ENCODE peak calls at places on chromosomes 16 and 17, in six cellular contexts. P is CD8-positive, alpha-beta memory T cell; E is anterior cingulate cortex; N is progenitor cell of endocrine pancreas; O is foreskin fibroblast; V is right cardiac atrium. Y is an unnamed sample.

GRCh38 chr17:2222901-2223616 is 80.5 kb downstream of the SMG6 start:
- DNase-seq in P (peak), E (no peak), N (no peak), O (peak), V (peak), Y (peak)

GRCh38 chr16:54931041-54931756 is 534 bp downstream of the IRX5 start:
- DNase-seq in P (no peak), E (no peak), N (peak), O (peak), V (peak), Y (peak)

GRCh38 chr16:23434380-23434779 is 18.6 kb downstream of the COG7 start:
- DNase-seq in P (no peak), E (no peak), N (no peak), O (peak), V (no peak), Y (no peak)

GRCh38 chr17:78356163-78356713 is 3.6 kb downstream of the SOCS3 start:
- DNase-seq in P (peak), E (no peak), N (no peak), O (peak), V (peak), Y (peak)

GRCh38 chr17:49438439-49438861 is 23.8 kb upstream of the PHB1 start:
- DNase-seq in P (no peak), E (no peak), N (no peak), O (no peak), V (no peak), Y (no peak)

GRCh38 chr16:53893731-53894435 is 189.9 kb downstream of the FTO start:
- DNase-seq in P (no peak), E (no peak), N (no peak), O (peak), V (no peak), Y (no peak)

GRCh38 chr16:13643412-13643811 is 276.5 kb upstream of the ERCC4 start:
- DNase-seq in P (no peak), E (no peak), N (no peak), O (no peak), V (no peak), Y (no peak)

GRCh38 chr17:64707077-64707591 is 45.0 kb upstream of the SMURF2 start:
- DNase-seq in P (no peak), E (no peak), N (no peak), O (peak), V (peak), Y (peak)

GRCh38 chr16:86881118-86881510 is 302.8 kb downstream of the FOXL1 start:
- DNase-seq in P (no peak), E (no peak), N (no peak), O (no peak), V (no peak), Y (no peak)

GRCh38 chr16:4465977-4466779 is 8.2 kb downstream of the NMRAL1 start:
- DNase-seq in P (peak), E (no peak), N (no peak), O (no peak), V (peak), Y (no peak)

GRCh38 chr17:41917192-41917591 is 1.6 kb downstream of the ACLY start:
- DNase-seq in P (no peak), E (no peak), N (no peak), O (peak), V (peak), Y (no peak)

GRCh38 chr17:38701504-38702165 is 3.4 kb upstream of the MLLT6 start:
- DNase-seq in P (peak), E (no peak), N (no peak), O (peak), V (no peak), Y (no peak)

GRCh38 chr16:66134875-66135274 is 231.6 kb upstream of the CDH5 start:
- DNase-seq in P (no peak), E (no peak), N (no peak), O (no peak), V (no peak), Y (no peak)

GRCh38 chr16:69566437-69567030 is 768 bp downstream of the NFAT5 start:
- DNase-seq in P (peak), E (no peak), N (peak), O (peak), V (peak), Y (no peak)

GRCh38 chr17:59848778-59849177 is 44.0 kb downstream of the TUBD1 start:
- DNase-seq in P (no peak), E (no peak), N (no peak), O (peak), V (peak), Y (no peak)

GRCh38 chr16:2692251-2692947 is 10.1 kb downstream of the KCTD5 start:
- DNase-seq in P (no peak), E (peak), N (no peak), O (no peak), V (peak), Y (no peak)

GRCh38 chr17:19727466-19728113 is 11.2 kb upstream of the SLC47A2 start:
- DNase-seq in P (peak), E (peak), N (no peak), O (peak), V (peak), Y (no peak)

GRCh38 chr16:82753821-82754220 is 127.1 kb downstream of the CDH13 start:
- DNase-seq in P (no peak), E (no peak), N (no peak), O (peak), V (no peak), Y (peak)

GRCh38 chr17:69764137-69764536 is 310.9 kb upstream of the KCNJ16 start:
- DNase-seq in P (no peak), E (no peak), N (no peak), O (peak), V (no peak), Y (no peak)

GRCh38 chr16:19856120-19856519 is 28.5 kb downstream of the GPRC5B start:
- DNase-seq in P (no peak), E (no peak), N (no peak), O (no peak), V (no peak), Y (no peak)

GRCh38 chr17:259341-259976 is 78.0 kb upstream of the DOC2B start:
- DNase-seq in P (peak), E (no peak), N (no peak), O (no peak), V (no peak), Y (no peak)

GRCh38 chr16:2180962-2181923 is 15.2 kb downstream of the CASKIN1 start:
- DNase-seq in P (no peak), E (no peak), N (no peak), O (no peak), V (no peak), Y (no peak)

GRCh38 chr16:86072328-86073102 is 173.6 kb downstream of the IRF8 start:
- DNase-seq in P (peak), E (peak), N (peak), O (peak), V (peak), Y (peak)

GRCh38 chr16:56673916-56674315 is 4.3 kb downstream of the MT1H start:
- DNase-seq in P (no peak), E (no peak), N (no peak), O (peak), V (no peak), Y (no peak)

GRCh38 chr16:27253526-27253930 is 15.0 kb downstream of the NSMCE1 start:
- DNase-seq in P (no peak), E (no peak), N (no peak), O (peak), V (no peak), Y (peak)

GRCh38 chr16:72819345-72819744 is 228.6 kb downstream of the ZFHX3 start:
- DNase-seq in P (no peak), E (no peak), N (no peak), O (peak), V (no peak), Y (peak)

GRCh38 chr17:81515530-81516041 is 3.0 kb upstream of the ACTG1 start:
- DNase-seq in P (peak), E (no peak), N (peak), O (no peak), V (peak), Y (no peak)

GRCh38 chr17:82864721-82865240 is 25.0 kb upstream of the ZNF750 start:
- DNase-seq in P (no peak), E (no peak), N (no peak), O (no peak), V (peak), Y (no peak)

GRCh38 chr17:33983824-33984574 is 271.1 kb upstream of the CCL2 start:
- DNase-seq in P (no peak), E (no peak), N (no peak), O (no peak), V (no peak), Y (no peak)

GRCh38 chr17:72618018-72618509 is 474.4 kb downstream of the SLC39A11 start:
- DNase-seq in P (peak), E (no peak), N (no peak), O (peak), V (peak), Y (no peak)

GRCh38 chr16:84013787-84014569 is 28.6 kb downstream of the SLC38A8 start:
- DNase-seq in P (no peak), E (no peak), N (peak), O (peak), V (peak), Y (peak)

GRCh38 chr17:21042434-21043295 is at the start of gene USP22:
- DNase-seq in P (no peak), E (no peak), N (peak), O (no peak), V (no peak), Y (no peak)

GRCh38 chr17:75006653-75007052 is 5.8 kb upstream of the MRPL58 start:
- DNase-seq in P (no peak), E (no peak), N (no peak), O (no peak), V (no peak), Y (no peak)

GRCh38 chr17:63956296-63956920 is 16.3 kb downstream of the SCN4A start:
- DNase-seq in P (no peak), E (no peak), N (no peak), O (peak), V (no peak), Y (no peak)

GRCh38 chr16:74199842-74200124 is 96.8 kb upstream of the PSMD7 start:
- DNase-seq in P (no peak), E (no peak), N (no peak), O (no peak), V (no peak), Y (no peak)

Y was measured in T1000.